ENCODE peak calls at places on chromosomes 5 and 9, in eight cellular contexts. D is right lobe of liver, Y is PC-3, K is kidney epithelial cell, Z is ovary, O is MM.1S, A is neural crest cell, R is fibroblast of mammary gland. F is an unnamed sample.

GRCh38 chr9:18907927-18908625 is 124.9 kb downstream of the SAXO1 start:
- DNase-seq in Z (no peak), A (no peak), R (no peak), Y (no peak), K (no peak), D (no peak), O (no peak), F (no peak)

GRCh38 chr5:132012385-132013005 is 1.0 kb upstream of the ACSL6 start:
- DNase-seq in O (peak; percentile 24), D (no peak), K (peak; percentile 21), Z (no peak), Y (peak; percentile 22), R (peak; percentile 57), A (peak; percentile 66), F (peak; percentile 88)

GRCh38 chr5:3778945-3779344 is 183.3 kb downstream of the IRX1 start:
- DNase-seq in R (no peak), D (no peak), O (no peak), Y (no peak), K (no peak), Z (no peak), A (no peak), F (no peak)

GRCh38 chr5:115559524-115559923 is 14.9 kb upstream of the FEM1C start:
- DNase-seq in A (no peak), K (no peak), O (no peak), D (no peak), Z (no peak), Y (peak; percentile 27), R (peak; percentile 72), F (no peak)

GRCh38 chr5:169201597-169201996 is 99.3 kb downstream of the SLIT3 start:
- DNase-seq in R (peak; percentile 33), Z (no peak), O (no peak), K (no peak), D (no peak), Y (no peak), A (no peak), F (no peak)

GRCh38 chr9:136178061-136178772 is 26.7 kb downstream of the LHX3 start:
- DNase-seq in A (no peak), K (no peak), R (no peak), Y (no peak), D (no peak), O (no peak), Z (no peak), F (no peak)

GRCh38 chr9:107491081-107492053 is 1.8 kb upstream of the KLF4 start:
- DNase-seq in A (no peak), R (peak; percentile 24), Z (peak; percentile 54), D (peak; percentile 55), K (no peak), Y (no peak), O (no peak), F (no peak)

GRCh38 chr5:109876941-109877669 is 187.4 kb downstream of the MAN2A1 start:
- DNase-seq in A (no peak), Z (no peak), D (no peak), K (no peak), Y (peak; percentile 94), R (peak; percentile 92), O (no peak), F (no peak)

DNA sequence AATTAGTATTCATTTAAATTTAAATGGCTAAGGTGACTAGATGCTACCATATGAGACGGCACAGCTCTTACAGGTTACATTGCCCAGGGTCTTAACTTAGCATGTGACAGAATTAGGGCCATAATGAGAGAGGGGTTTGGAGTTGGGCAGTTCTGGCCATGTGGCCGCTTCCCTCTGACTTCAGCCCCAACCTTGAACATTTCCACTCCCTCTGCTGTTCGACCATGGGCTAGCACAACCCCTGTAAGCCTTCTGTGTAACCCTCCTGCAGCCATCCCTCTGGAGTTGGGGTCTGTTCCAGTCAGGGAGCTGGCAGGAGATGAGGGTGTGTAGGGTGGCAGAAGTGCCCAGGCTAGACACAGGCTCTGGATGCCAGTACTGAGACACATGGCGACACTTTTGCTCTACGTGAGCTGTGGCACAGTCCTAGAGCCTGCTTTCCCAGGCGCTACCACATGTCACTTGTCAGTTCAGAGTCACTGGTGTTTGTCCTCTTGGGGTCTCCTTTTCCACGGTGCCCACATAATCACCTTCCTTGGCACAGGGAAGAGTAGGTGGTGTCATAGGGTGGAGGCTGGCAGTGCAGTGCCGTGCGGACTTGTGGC is 128.7 kb upstream of the PITX1 start:
- DNase-seq in O (no peak), Y (no peak), A (no peak), Z (no peak), R (no peak), D (no peak), K (no peak), F (no peak)
- TF ChIP-seq CTCF in O (no peak), Y (peak; percentile 24), A (no peak), Z (no peak), R (no peak), D (no peak), K (no peak), F (no peak)

GRCh38 chr5:98843481-98843880 is 70.0 kb downstream of the RGMB start:
- DNase-seq in Y (no peak), Z (no peak), D (no peak), K (no peak), O (no peak), A (no peak), R (no peak), F (no peak)

GRCh38 chr5:98844865-98845264 is 71.4 kb downstream of the RGMB start:
- DNase-seq in A (no peak), D (no peak), R (no peak), O (no peak), Y (no peak), K (no peak), Z (no peak), F (no peak)

GRCh38 chr5:98840946-98841345 is 67.5 kb downstream of the RGMB start:
- DNase-seq in K (no peak), A (no peak), D (no peak), Y (no peak), R (no peak), O (no peak), Z (no peak), F (no peak)

GRCh38 chr5:98836175-98836574 is 62.7 kb downstream of the RGMB start:
- DNase-seq in Z (no peak), D (no peak), Y (no peak), O (no peak), K (no peak), R (no peak), A (no peak), F (no peak)

GRCh38 chr5:98839469-98840383 is 66.3 kb downstream of the RGMB start:
- DNase-seq in Z (no peak), Y (peak; percentile 43), D (no peak), K (no peak), R (peak; percentile 16), O (no peak), A (no peak), F (no peak)
- TF ChIP-seq CTCF in Z (no peak), Y (peak; percentile 63), D (peak; percentile 35), K (peak; percentile 51), R (peak; percentile 44), O (peak; percentile 36), A (no peak), F (no peak)

DNA sequence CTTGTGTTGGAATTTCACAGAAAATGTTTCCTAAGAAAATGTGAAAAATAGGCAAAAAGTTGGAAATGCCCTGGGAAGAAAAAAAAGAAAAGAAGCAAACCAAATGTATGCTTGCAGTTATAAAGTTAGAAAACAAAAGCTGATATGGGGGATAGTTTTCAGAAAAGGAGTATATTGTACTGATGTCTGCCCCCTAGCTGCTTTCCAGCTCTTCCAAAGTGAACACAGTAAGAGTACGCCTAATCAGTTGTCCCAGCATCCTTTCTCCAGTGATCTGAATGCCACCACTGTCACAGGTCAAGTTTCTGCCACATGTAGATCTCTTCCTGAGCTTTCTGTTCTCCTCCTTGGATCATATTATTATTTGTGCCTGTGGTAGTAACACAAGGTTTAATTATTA is 5.8 kb downstream of the TYRP1 start:
- DNase-seq in R (no peak), A (no peak), K (no peak), D (no peak), O (no peak), Y (no peak), Z (no peak), F (no peak)
- TF ChIP-seq CTCF in R (peak; percentile 33), A (no peak), K (peak; percentile 34), D (no peak), O (no peak), Y (peak; percentile 21), Z (no peak), F (no peak)

GRCh38 chr5:96440185-96440538 is 7.1 kb upstream of the PCSK1 start:
- DNase-seq in A (no peak), R (no peak), Z (no peak), Y (no peak), O (peak; percentile 31), K (no peak), D (no peak), F (no peak)

GRCh38 chr5:96434201-96434645 is 1.2 kb upstream of the PCSK1 start:
- DNase-seq in K (peak; percentile 41), Z (peak; percentile 27), R (peak; percentile 75), O (peak; percentile 77), D (peak; percentile 72), A (peak; percentile 74), Y (peak; percentile 63), F (no peak)

GRCh38 chr5:96439477-96440184 is 6.6 kb upstream of the PCSK1 start:
- DNase-seq in D (no peak), K (no peak), R (peak; percentile 17), Y (peak; percentile 2), Z (no peak), A (no peak), O (peak; percentile 93), F (no peak)
- TF ChIP-seq CTCF in D (no peak), K (peak; percentile 8), R (peak; percentile 28), Y (peak; percentile 40), Z (no peak), A (no peak), O (peak; percentile 64), F (peak; percentile 63)

DNA sequence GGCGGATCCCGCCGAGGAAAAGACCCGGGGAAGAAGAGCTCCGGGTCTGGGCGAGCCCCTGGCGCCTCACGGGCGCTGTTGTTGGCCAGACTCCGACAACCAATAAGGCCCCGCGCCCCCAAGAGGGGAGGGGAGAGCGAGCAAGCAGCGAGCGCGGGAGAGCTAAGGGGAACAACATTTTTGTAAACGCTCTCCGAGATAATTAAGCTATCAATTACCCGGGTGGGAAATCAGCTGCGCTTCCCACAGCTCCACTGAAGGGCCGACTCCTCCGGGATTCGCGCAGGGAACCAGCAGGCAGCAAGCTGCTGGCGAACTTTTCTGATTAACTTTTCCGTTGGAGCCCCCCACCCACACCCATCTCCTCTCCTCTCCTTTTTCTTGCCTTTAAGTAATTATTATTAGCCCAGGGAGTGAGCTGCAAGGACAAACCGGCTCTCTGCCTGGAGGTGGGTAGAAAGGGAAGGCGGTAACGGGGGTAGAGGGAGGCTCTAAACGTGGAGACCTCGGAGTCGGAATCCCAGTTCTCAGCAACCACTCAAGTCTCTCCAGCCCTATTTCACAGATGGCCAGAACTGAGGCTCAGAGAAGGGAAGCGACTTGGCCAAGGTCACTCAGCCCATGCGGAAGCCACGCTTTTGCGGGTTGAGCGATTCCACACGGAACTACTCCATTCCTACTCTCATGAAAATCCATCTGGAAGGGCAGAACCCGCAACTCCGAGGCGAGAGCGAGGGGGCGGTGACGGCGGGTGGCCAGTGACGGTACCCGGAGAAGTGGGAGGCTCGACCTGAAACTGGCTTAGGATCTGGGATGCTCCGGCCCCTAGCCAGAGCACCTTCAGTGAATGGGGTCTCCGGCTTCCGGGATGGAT is 1.3 kb downstream of the ASTN2 start:
- DNase-seq in D (no peak), Y (no peak), O (no peak), K (no peak), R (peak; percentile 1), Z (no peak), A (peak; percentile 36), F (no peak)
- TF ChIP-seq CTCF in D (no peak), Y (no peak), O (no peak), K (no peak), R (no peak), Z (no peak), A (peak; percentile 31), F (no peak)